ENCODE peak calls at places on chromosome 2, in nine cellular contexts. F is lower leg skin, A is A549, V is psoas muscle, O is HFF-Myc, X is GM13977, K is adrenal gland, Z is IMR-90, Q is spleen. J is an unnamed sample.

GRCh38 chr2:166625670-166626069 is 131.6 kb upstream of the SCN7A start:
- DNase-seq in F (no peak), A (no peak), V (no peak), O (no peak), X (no peak), K (no peak), Z (peak), Q (no peak), J (no peak)

GRCh38 chr2:60959501-60959900 is 58.0 kb upstream of the PEX13 start:
- DNase-seq in F (no peak), A (no peak), V (no peak), O (no peak), X (no peak), K (no peak), Z (no peak), Q (no peak), J (no peak)

GRCh38 chr2:100741880-100742814 is 77.8 kb upstream of the NPAS2 start:
- DNase-seq in F (no peak), A (peak), V (no peak), O (peak), X (no peak), K (no peak), Z (peak), Q (no peak), J (peak)

GRCh38 chr2:97706112-97706511 is 7.3 kb upstream of the ZAP70 start:
- DNase-seq in F (no peak), A (no peak), V (no peak), O (no peak), X (no peak), K (no peak), Z (no peak), Q (no peak), J (no peak)

GRCh38 chr2:189254268-189254883 is 74.8 kb upstream of the COL5A2 start:
- DNase-seq in F (peak), A (peak), V (peak), O (peak), X (no peak), K (peak), Z (peak), Q (no peak), J (peak)

GRCh38 chr2:230930928-230931555 is 6.0 kb upstream of the GPR55 start:
- DNase-seq in F (no peak), A (no peak), V (no peak), O (no peak), X (no peak), K (no peak), Z (no peak), Q (peak), J (no peak)

GRCh38 chr2:7613831-7614230 is 696.6 kb downstream of the RNF144A start:
- DNase-seq in F (no peak), A (no peak), V (no peak), O (no peak), X (no peak), K (no peak), Z (no peak), Q (no peak), J (no peak)

GRCh38 chr2:226216578-226216977 is 583.0 kb downstream of the IRS1 start:
- DNase-seq in F (no peak), A (no peak), V (no peak), O (no peak), X (no peak), K (no peak), Z (no peak), Q (no peak), J (no peak)

GRCh38 chr2:18883626-18884456 is 294.5 kb upstream of the NT5C1B start:
- DNase-seq in F (no peak), A (peak), V (no peak), O (no peak), X (no peak), K (peak), Z (peak), Q (no peak), J (no peak)

GRCh38 chr2:232339121-232340081 is 39.1 kb upstream of the ALPP start:
- DNase-seq in F (no peak), A (no peak), V (no peak), O (no peak), X (no peak), K (no peak), Z (no peak), Q (peak), J (no peak)
- TF ChIP-seq CTCF in F (no peak), A (no peak), V (no peak), O (peak), X (no peak), K (no peak), Z (no peak), Q (no peak), J (peak)

GRCh38 chr2:146931109-146931508 is 913.7 kb upstream of the ACVR2A start:
- DNase-seq in F (no peak), A (no peak), V (no peak), O (no peak), X (no peak), K (no peak), Z (no peak), Q (no peak), J (no peak)

GRCh38 chr2:146927080-146927714 is 917.6 kb upstream of the ACVR2A start:
- DNase-seq in F (peak), A (peak), V (peak), O (peak), X (peak), K (peak), Z (peak), Q (no peak), J (no peak)
- TF ChIP-seq CTCF in F (no peak), A (no peak), V (peak), O (peak), X (peak), K (peak), Z (peak), Q (peak), J (peak)

GRCh38 chr2:104702026-104702425 is 151.9 kb upstream of the POU3F3 start:
- DNase-seq in F (no peak), A (no peak), V (no peak), O (no peak), X (no peak), K (no peak), Z (no peak), Q (no peak), J (no peak)

GRCh38 chr2:104702451-104702850 is 151.5 kb upstream of the POU3F3 start:
- DNase-seq in F (no peak), A (no peak), V (no peak), O (no peak), X (no peak), K (no peak), Z (no peak), Q (no peak), J (no peak)

GRCh38 chr2:104703669-104704068 is 150.2 kb upstream of the POU3F3 start:
- DNase-seq in F (no peak), A (no peak), V (no peak), O (no peak), X (no peak), K (no peak), Z (no peak), Q (no peak), J (no peak)

GRCh38 chr2:104701471-104701911 is 152.4 kb upstream of the POU3F3 start:
- DNase-seq in F (no peak), A (no peak), V (no peak), O (no peak), X (no peak), K (no peak), Z (no peak), Q (no peak), J (no peak)

GRCh38 chr2:104704846-104705245 is 149.1 kb upstream of the POU3F3 start:
- DNase-seq in F (no peak), A (no peak), V (no peak), O (no peak), X (no peak), K (no peak), Z (no peak), Q (no peak), J (no peak)
- TF ChIP-seq CTCF in F (no peak), A (no peak), V (no peak), O (no peak), X (no peak), K (no peak), Z (no peak), Q (no peak), J (no peak)

DNA sequence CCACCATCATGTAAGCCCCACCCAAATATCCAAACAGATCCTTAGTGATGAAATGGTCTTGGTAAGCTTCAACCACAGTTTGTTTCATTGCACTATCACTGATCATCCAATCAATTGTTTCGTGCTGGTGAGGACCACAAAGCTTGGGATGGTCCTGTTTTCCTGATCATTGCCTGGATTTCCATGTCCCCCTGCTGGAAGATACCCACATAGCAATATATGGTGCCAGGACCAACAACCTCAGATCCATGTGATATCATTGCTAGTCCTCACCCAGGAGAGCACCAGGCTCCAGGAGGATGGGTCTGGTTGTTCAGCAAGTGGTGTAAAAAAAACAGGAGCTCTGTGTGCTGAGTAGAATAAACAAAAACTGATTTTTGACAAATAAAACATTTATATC is 206.5 kb upstream of the SH3BP4 start:
- DNase-seq in F (no peak), A (peak), V (no peak), O (no peak), X (no peak), K (no peak), Z (no peak), Q (no peak), J (no peak)
- TF ChIP-seq CTCF in F (no peak), A (no peak), V (no peak), O (peak), X (no peak), K (no peak), Z (peak), Q (no peak), J (peak)

GRCh38 chr2:179939282-179939681 is 67.8 kb downstream of the CWC22 start:
- DNase-seq in F (no peak), A (no peak), V (no peak), O (no peak), X (no peak), K (no peak), Z (no peak), Q (no peak), J (no peak)

GRCh38 chr2:179932786-179933185 is 71.4 kb upstream of the ZNF385B start:
- DNase-seq in F (no peak), A (no peak), V (no peak), O (no peak), X (no peak), K (peak), Z (no peak), Q (no peak), J (no peak)

GRCh38 chr2:179931502-179931901 is 70.1 kb upstream of the ZNF385B start:
- DNase-seq in F (no peak), A (no peak), V (no peak), O (no peak), X (no peak), K (no peak), Z (no peak), Q (no peak), J (no peak)

GRCh38 chr2:179938026-179938425 is 69.1 kb downstream of the CWC22 start:
- DNase-seq in F (no peak), A (no peak), V (no peak), O (no peak), X (no peak), K (no peak), Z (no peak), Q (no peak), J (no peak)

GRCh38 chr2:179936654-179937053 is 70.4 kb downstream of the CWC22 start:
- DNase-seq in F (no peak), A (peak), V (no peak), O (no peak), X (no peak), K (peak), Z (no peak), Q (no peak), J (no peak)
- TF ChIP-seq CTCF in F (no peak), A (peak), V (peak), O (peak), X (peak), K (peak), Z (peak), Q (no peak), J (peak)

DNA sequence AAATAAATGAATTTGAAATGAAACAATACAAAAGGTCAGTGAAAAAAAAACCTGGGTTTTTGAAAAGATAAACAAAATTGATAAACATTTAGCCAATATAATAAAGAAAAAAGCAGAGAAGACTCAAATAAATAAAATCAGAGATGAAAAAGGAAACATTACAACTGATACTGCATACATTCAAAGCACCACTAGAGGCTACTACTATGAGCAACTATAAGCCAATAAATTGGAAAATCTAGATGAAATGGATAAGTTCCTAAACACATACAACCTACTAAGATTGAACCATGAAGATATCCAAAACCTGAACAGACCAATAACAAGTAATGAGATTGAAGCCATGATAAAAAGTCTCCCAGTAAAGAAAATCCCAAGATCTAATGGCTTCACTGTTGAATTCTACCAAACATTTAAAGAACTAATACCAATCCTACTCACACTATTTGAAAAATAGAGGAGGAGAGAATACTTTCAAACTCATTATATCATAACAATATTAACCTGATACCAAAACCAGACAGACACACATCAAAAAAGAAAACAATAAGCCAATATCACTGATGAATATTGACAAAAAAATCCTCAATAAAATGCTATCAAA is 80.8 kb upstream of the CERS6 start:
- DNase-seq in F (no peak), A (peak), V (no peak), O (no peak), X (no peak), K (no peak), Z (no peak), Q (no peak), J (no peak)
- TF ChIP-seq CTCF in F (no peak), A (peak), V (peak), O (peak), X (peak), K (peak), Z (no peak), Q (no peak), J (peak)

DNA sequence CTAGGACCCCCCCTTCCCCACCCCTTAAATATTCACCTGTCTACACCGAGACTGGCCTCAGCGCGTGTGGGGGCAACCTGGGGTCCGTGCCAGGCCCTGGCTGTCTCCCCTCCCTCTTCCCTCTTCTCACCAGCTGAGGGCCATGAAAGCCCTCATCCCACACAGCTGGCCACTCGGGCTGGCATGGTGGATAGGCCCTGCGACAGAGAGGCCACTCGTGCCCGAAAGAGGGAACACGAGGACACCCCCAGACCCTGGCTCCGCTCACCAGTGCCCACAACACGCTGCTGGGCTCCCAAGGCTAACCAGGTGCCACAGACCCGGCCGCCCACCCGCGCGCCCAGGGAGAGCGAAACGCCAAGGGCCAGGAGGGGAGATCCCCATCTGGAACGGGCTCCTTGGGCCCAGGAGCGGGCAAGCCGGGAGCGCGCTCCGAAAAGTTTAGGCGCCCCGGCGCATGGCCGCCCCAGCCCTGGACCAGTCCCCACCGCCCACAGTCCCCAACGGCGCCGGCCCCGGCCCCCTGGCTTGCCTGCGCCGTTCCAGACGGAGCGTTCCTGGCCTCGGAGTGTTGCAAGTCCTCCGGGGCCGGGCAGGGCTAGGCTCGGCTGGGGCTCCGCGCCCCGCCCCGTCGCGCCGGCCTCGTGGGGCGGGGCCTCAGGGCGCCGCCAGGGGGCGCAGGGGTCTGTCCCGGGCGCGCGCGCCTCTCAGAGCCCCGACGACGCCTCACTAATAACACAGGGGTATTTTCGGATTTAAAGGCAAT is at the start of gene TMBIM1:
- DNase-seq in F (peak), A (peak), V (peak), O (no peak), X (peak), K (peak), Z (peak), Q (peak), J (no peak)
- TF ChIP-seq CTCF in F (no peak), A (peak), V (peak), O (peak), X (peak), K (no peak), Z (peak), Q (peak), J (peak)

GRCh38 chr2:215850380-215850779 is 163.0 kb downstream of the MREG start:
- DNase-seq in F (no peak), A (no peak), V (no peak), O (no peak), X (no peak), K (no peak), Z (peak), Q (no peak), J (no peak)
- TF ChIP-seq CTCF in F (no peak), A (no peak), V (no peak), O (no peak), X (no peak), K (no peak), Z (no peak), Q (no peak), J (no peak)

GRCh38 chr2:169476459-169476858 is 2.8 kb upstream of the BBS5 start:
- DNase-seq in F (no peak), A (peak), V (no peak), O (no peak), X (no peak), K (no peak), Z (peak), Q (no peak), J (no peak)
- TF ChIP-seq CTCF in F (no peak), A (no peak), V (no peak), O (no peak), X (no peak), K (no peak), Z (no peak), Q (no peak), J (no peak)

J was measured in AG09309.